ENCODE peak calls at places on chromosomes 16 and 17, in six cellular contexts. Q, X, Z, V, S and H are unnamed samples. For H3K9me3 and H3K27me3, the result is how much of the 10 kb centered on the place peaks cover.

GRCh38 chr17:77546772-77547201 is 406.0 kb downstream of the SEC14L1 start:
- DNase-seq in Q (no peak), X (no peak), Z (peak), V (no peak), S (peak), H (no peak)

GRCh38 chr17:35063514-35064223 is at the start of gene RFFL:
- DNase-seq in Q (peak), X (peak), Z (peak), V (peak), S (peak), H (peak)

GRCh38 chr17:51120357-51120738 is 320 bp downstream of the SPAG9 start:
- DNase-seq in Q (peak), X (no peak), Z (peak), V (no peak), S (no peak), H (no peak)

GRCh38 chr17:75777243-75777922 is 7.2 kb upstream of the UNK start:
- DNase-seq in Q (no peak), X (no peak), Z (no peak), V (no peak), S (peak), H (no peak)

GRCh38 chr17:70208825-70209555 is 39.7 kb downstream of the KCNJ2 start:
- DNase-seq in Q (peak), X (no peak), Z (no peak), V (no peak), S (no peak), H (no peak)

GRCh38 chr17:53844476-53845107 is 21.9 kb downstream of the KIF2B start:
- DNase-seq in Q (no peak), X (no peak), Z (no peak), V (no peak), S (no peak), H (no peak)

GRCh38 chr17:7263071-7263800 is 958 bp upstream of the CLDN7 start:
- DNase-seq in Q (peak), X (no peak), Z (peak), V (no peak), S (peak), H (no peak)

GRCh38 chr16:66603537-66604375 is 748 bp upstream of the CMTM3 start:
- DNase-seq in Q (peak), X (no peak), Z (peak), V (no peak), S (peak), H (no peak)

GRCh38 chr17:10631048-10631700 is 25.9 kb downstream of the MYH3 start:
- DNase-seq in Q (no peak), X (no peak), Z (peak), V (no peak), S (peak), H (no peak)

GRCh38 chr17:65181237-65182061 is 44.3 kb downstream of the RGS9 start:
- DNase-seq in Q (no peak), X (no peak), Z (no peak), V (no peak), S (no peak), H (no peak)

GRCh38 chr17:68290268-68290954 is 516 bp downstream of the SLC16A6 start:
- DNase-seq in Q (peak), X (no peak), Z (peak), V (peak), S (no peak), H (no peak)

GRCh38 chr17:55772086-55772485 is 21.2 kb downstream of the PCTP start:
- DNase-seq in Q (no peak), X (no peak), Z (no peak), V (no peak), S (no peak), H (no peak)

GRCh38 chr17:66123163-66123562 is 68.8 kb downstream of the CEP112 start:
- DNase-seq in Q (no peak), X (no peak), Z (no peak), V (no peak), S (peak), H (no peak)

GRCh38 chr16:27740496-27741201 is 190.7 kb downstream of the KATNIP start:
- DNase-seq in Q (no peak), X (no peak), Z (no peak), V (no peak), S (no peak), H (no peak)

GRCh38 chr17:78925662-78926555 is 722 bp upstream of the TIMP2 start:
- DNase-seq in Q (peak), X (peak), Z (peak), V (peak), S (peak), H (peak)
- H3K4me3 ChIP-seq in Q (no peak), X (peak), Z (peak), V (peak), S (peak), H (peak)

GRCh38 chr17:61701334-61701733 is 110.3 kb upstream of the NACA2 start:
- DNase-seq in Q (no peak), X (no peak), Z (no peak), V (no peak), S (no peak), H (no peak)

GRCh38 chr17:61699694-61700093 is 108.7 kb upstream of the NACA2 start:
- DNase-seq in Q (no peak), X (no peak), Z (no peak), V (no peak), S (no peak), H (no peak)

GRCh38 chr17:61700252-61700651 is 109.2 kb upstream of the NACA2 start:
- DNase-seq in Q (no peak), X (no peak), Z (no peak), V (no peak), S (no peak), H (no peak)

GRCh38 chr17:61702450-61702849 is 111.4 kb upstream of the NACA2 start:
- DNase-seq in Q (no peak), X (no peak), Z (no peak), V (no peak), S (no peak), H (no peak)

GRCh38 chr17:61701978-61702377 is 111.0 kb upstream of the NACA2 start:
- DNase-seq in Q (no peak), X (no peak), Z (no peak), V (no peak), S (no peak), H (no peak)
- H3K9me3 ChIP-seq in Q (under half), X (under half), Z (under half), V (under half), S (under half), H (under half)

GRCh38 chr16:31215287-31216115 is 1.4 kb downstream of the PYDC1 start:
- DNase-seq in Q (peak), X (no peak), Z (peak), V (no peak), S (peak), H (no peak)

GRCh38 chr16:31214705-31215286 is 877 bp downstream of the TRIM72 start:
- DNase-seq in Q (no peak), X (no peak), Z (no peak), V (no peak), S (no peak), H (no peak)

GRCh38 chr16:31219154-31219741 is 2.3 kb upstream of the PYDC1 start:
- DNase-seq in Q (no peak), X (no peak), Z (no peak), V (no peak), S (no peak), H (no peak)

GRCh38 chr16:31216116-31216469 is 842 bp downstream of the PYDC1 start:
- DNase-seq in Q (no peak), X (no peak), Z (no peak), V (no peak), S (no peak), H (no peak)

GRCh38 chr16:31216552-31217530 is at the start of gene PYDC1:
- DNase-seq in Q (no peak), X (no peak), Z (no peak), V (peak), S (no peak), H (no peak)
- H3K27me3 ChIP-seq in Q (under half), X (half or more), Z (under half), V (under half), S (half or more), H (under half)

GRCh38 chr17:82848022-82848592 is 8.3 kb upstream of the ZNF750 start:
- DNase-seq in Q (peak), X (peak), Z (peak), V (peak), S (no peak), H (no peak)

GRCh38 chr17:82844796-82845162 is 5.0 kb upstream of the ZNF750 start:
- DNase-seq in Q (no peak), X (no peak), Z (no peak), V (no peak), S (no peak), H (no peak)

GRCh38 chr17:82843904-82844640 is 4.2 kb upstream of the ZNF750 start:
- DNase-seq in Q (no peak), X (no peak), Z (no peak), V (no peak), S (no peak), H (no peak)

GRCh38 chr17:82845163-82845807 is 5.5 kb upstream of the ZNF750 start:
- DNase-seq in Q (no peak), X (no peak), Z (no peak), V (peak), S (peak), H (no peak)

GRCh38 chr17:82846061-82846691 is 6.4 kb upstream of the ZNF750 start:
- DNase-seq in Q (no peak), X (no peak), Z (no peak), V (no peak), S (no peak), H (no peak)
- H3K4me3 ChIP-seq in Q (no peak), X (no peak), Z (no peak), V (peak), S (no peak), H (no peak)

DNA sequence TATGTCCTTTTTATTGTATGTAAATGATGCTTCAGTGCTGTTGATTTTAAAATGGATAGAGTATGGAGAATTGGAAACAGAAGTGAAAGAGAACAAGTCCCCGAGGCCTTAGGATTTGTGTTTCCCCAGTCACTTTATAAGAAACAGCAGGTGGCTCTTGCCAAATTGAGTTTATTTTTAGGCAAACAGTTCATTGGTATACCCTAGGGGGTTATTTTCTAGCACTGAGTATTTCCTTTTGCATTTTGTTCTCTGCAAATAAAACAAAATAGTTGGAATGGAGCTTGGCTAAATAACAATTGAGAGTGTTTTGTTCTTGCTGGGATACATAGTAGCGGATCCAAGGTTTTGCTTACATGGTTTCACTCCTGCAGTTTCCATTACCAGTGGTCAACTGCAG is 591.1 kb upstream of the C16orf82 start:
- DNase-seq in Q (no peak), X (no peak), Z (no peak), V (no peak), S (no peak), H (no peak)
- H3K9me3 ChIP-seq in Q (under half), X (under half), Z (under half), V (under half), S (under half), H (under half)

GRCh38 chr17:3960764-3961163 is 3.5 kb downstream of the ATP2A3 start:
- DNase-seq in Q (peak), X (no peak), Z (peak), V (no peak), S (peak), H (no peak)
- H3K27me3 ChIP-seq in Q (under half), X (under half), Z (under half), V (under half), S (under half), H (under half)